ENCODE peak calls at places on chromosomes 3 and 15, in seven cellular contexts. One of them, this sample, is unnamed.

GRCh38 chr3:141707741-141708203 is 30.3 kb upstream of the RNF7 start:
- DNase-seq in caudate nucleus: no peak
- DNase-seq in mesothelial cell of epicardium: no peak
- DNase-seq in foreskin fibroblast: peak
- DNase-seq in PC-3: peak
- DNase-seq in brain microvascular endothelial cell: no peak
- DNase-seq in progenitor cell of endocrine pancreas: no peak
- DNase-seq in this sample: peak

GRCh38 chr15:39198044-39198625 is 382.7 kb upstream of the THBS1 start:
- DNase-seq in PC-3: peak
- DNase-seq in foreskin fibroblast: no peak
- DNase-seq in mesothelial cell of epicardium: no peak
- DNase-seq in brain microvascular endothelial cell: no peak
- DNase-seq in caudate nucleus: no peak
- DNase-seq in progenitor cell of endocrine pancreas: no peak
- DNase-seq in this sample: no peak

GRCh38 chr15:42405876-42406482 is 46.7 kb downstream of the CAPN3 start:
- DNase-seq in progenitor cell of endocrine pancreas: no peak
- DNase-seq in PC-3: no peak
- DNase-seq in caudate nucleus: no peak
- DNase-seq in foreskin fibroblast: no peak
- DNase-seq in brain microvascular endothelial cell: no peak
- DNase-seq in mesothelial cell of epicardium: no peak
- DNase-seq in this sample: no peak

GRCh38 chr15:99566157-99566900 is 545 bp downstream of the MEF2A start:
- DNase-seq in PC-3: peak
- DNase-seq in caudate nucleus: no peak
- DNase-seq in progenitor cell of endocrine pancreas: peak
- DNase-seq in mesothelial cell of epicardium: peak
- DNase-seq in brain microvascular endothelial cell: no peak
- DNase-seq in foreskin fibroblast: no peak
- DNase-seq in this sample: peak

GRCh38 chr3:85821130-85821756 is 862.5 kb downstream of the CADM2 start:
- DNase-seq in caudate nucleus: no peak
- DNase-seq in foreskin fibroblast: no peak
- DNase-seq in mesothelial cell of epicardium: no peak
- DNase-seq in progenitor cell of endocrine pancreas: no peak
- DNase-seq in brain microvascular endothelial cell: peak
- DNase-seq in PC-3: peak
- DNase-seq in this sample: no peak

GRCh38 chr3:112653881-112654300 is 12.9 kb upstream of the CCDC80 start:
- DNase-seq in progenitor cell of endocrine pancreas: no peak
- DNase-seq in foreskin fibroblast: peak
- DNase-seq in brain microvascular endothelial cell: peak
- DNase-seq in PC-3: peak
- DNase-seq in mesothelial cell of epicardium: no peak
- DNase-seq in caudate nucleus: no peak
- DNase-seq in this sample: peak

GRCh38 chr3:128354788-128355548 is 111.7 kb downstream of the DNAJB8 start:
- DNase-seq in foreskin fibroblast: no peak
- DNase-seq in caudate nucleus: no peak
- DNase-seq in mesothelial cell of epicardium: no peak
- DNase-seq in brain microvascular endothelial cell: no peak
- DNase-seq in progenitor cell of endocrine pancreas: no peak
- DNase-seq in PC-3: no peak
- DNase-seq in this sample: no peak

GRCh38 chr15:63396546-63396939 is 14.9 kb upstream of the CA12 start:
- DNase-seq in mesothelial cell of epicardium: no peak
- DNase-seq in foreskin fibroblast: no peak
- DNase-seq in brain microvascular endothelial cell: no peak
- DNase-seq in progenitor cell of endocrine pancreas: no peak
- DNase-seq in caudate nucleus: no peak
- DNase-seq in PC-3: no peak
- DNase-seq in this sample: no peak

GRCh38 chr15:31510003-31510402 is 183.4 kb downstream of the KLF13 start:
- DNase-seq in foreskin fibroblast: no peak
- DNase-seq in PC-3: no peak
- DNase-seq in caudate nucleus: no peak
- DNase-seq in progenitor cell of endocrine pancreas: no peak
- DNase-seq in brain microvascular endothelial cell: no peak
- DNase-seq in mesothelial cell of epicardium: no peak
- DNase-seq in this sample: no peak

GRCh38 chr3:17013050-17013449 is 128.3 kb downstream of the PLCL2 start:
- DNase-seq in foreskin fibroblast: no peak
- DNase-seq in brain microvascular endothelial cell: no peak
- DNase-seq in mesothelial cell of epicardium: no peak
- DNase-seq in PC-3: peak
- DNase-seq in caudate nucleus: no peak
- DNase-seq in progenitor cell of endocrine pancreas: no peak
- DNase-seq in this sample: peak

GRCh38 chr15:67076147-67076843 is 10.9 kb downstream of the SMAD3 start:
- DNase-seq in mesothelial cell of epicardium: no peak
- DNase-seq in PC-3: peak
- DNase-seq in brain microvascular endothelial cell: peak
- DNase-seq in progenitor cell of endocrine pancreas: no peak
- DNase-seq in caudate nucleus: no peak
- DNase-seq in foreskin fibroblast: peak
- DNase-seq in this sample: peak

GRCh38 chr3:15982667-15983145 is 184.9 kb upstream of the ANKRD28 start:
- DNase-seq in progenitor cell of endocrine pancreas: no peak
- DNase-seq in brain microvascular endothelial cell: peak
- DNase-seq in PC-3: peak
- DNase-seq in mesothelial cell of epicardium: no peak
- DNase-seq in foreskin fibroblast: peak
- DNase-seq in caudate nucleus: peak
- DNase-seq in this sample: peak

GRCh38 chr15:47750030-47750739 is 32.9 kb downstream of the SEMA6D start:
- DNase-seq in brain microvascular endothelial cell: peak
- DNase-seq in mesothelial cell of epicardium: no peak
- DNase-seq in caudate nucleus: no peak
- DNase-seq in progenitor cell of endocrine pancreas: no peak
- DNase-seq in foreskin fibroblast: peak
- DNase-seq in PC-3: peak
- DNase-seq in this sample: peak

GRCh38 chr3:38573606-38574005 is 75.9 kb downstream of the SCN5A start:
- DNase-seq in caudate nucleus: no peak
- DNase-seq in brain microvascular endothelial cell: no peak
- DNase-seq in mesothelial cell of epicardium: peak
- DNase-seq in PC-3: no peak
- DNase-seq in foreskin fibroblast: no peak
- DNase-seq in progenitor cell of endocrine pancreas: peak
- DNase-seq in this sample: no peak

This sample was measured in M059J.